ENCODE peak calls at places on chromosomes 7 and 10, in five cellular contexts. One of them, this sample, is unnamed.

GRCh38 chr7:11716185-11716584 is 115.8 kb downstream of the THSD7A start:
- DNase-seq in A673: peak; percentile 14
- DNase-seq in hypothalamus: no peak
- DNase-seq in stimulated activated CD4-positive, alpha-beta T cell treated with anti-CD3 and anti-CD28 coated beads, Interleukin-2, amount 100 ng/mL, for 48 hours: no peak
- DNase-seq in occipital lobe: no peak
- DNase-seq in this sample: no peak

GRCh38 chr10:53140516-53140915 is 367.9 kb upstream of the MBL2 start:
- DNase-seq in A673: no peak
- DNase-seq in hypothalamus: no peak
- DNase-seq in stimulated activated CD4-positive, alpha-beta T cell treated with anti-CD3 and anti-CD28 coated beads, Interleukin-2, amount 100 ng/mL, for 48 hours: no peak
- DNase-seq in occipital lobe: no peak
- DNase-seq in this sample: no peak

GRCh38 chr7:5255832-5256231 is 26.9 kb upstream of the SLC29A4 start:
- DNase-seq in A673: no peak
- DNase-seq in hypothalamus: no peak
- DNase-seq in stimulated activated CD4-positive, alpha-beta T cell treated with anti-CD3 and anti-CD28 coated beads, Interleukin-2, amount 100 ng/mL, for 48 hours: no peak
- DNase-seq in occipital lobe: no peak
- DNase-seq in this sample: no peak

GRCh38 chr7:139713061-139713460 is 64.7 kb downstream of the HIPK2 start:
- DNase-seq in A673: no peak
- DNase-seq in hypothalamus: no peak
- DNase-seq in stimulated activated CD4-positive, alpha-beta T cell treated with anti-CD3 and anti-CD28 coated beads, Interleukin-2, amount 100 ng/mL, for 48 hours: no peak
- DNase-seq in occipital lobe: no peak
- DNase-seq in this sample: no peak

GRCh38 chr7:55641273-55641691 is 69.0 kb upstream of the VOPP1 start:
- DNase-seq in A673: peak; percentile 89
- DNase-seq in hypothalamus: no peak
- DNase-seq in stimulated activated CD4-positive, alpha-beta T cell treated with anti-CD3 and anti-CD28 coated beads, Interleukin-2, amount 100 ng/mL, for 48 hours: peak; percentile 6
- DNase-seq in occipital lobe: peak; percentile 4
- DNase-seq in this sample: peak; percentile 32

GRCh38 chr7:4739528-4739992 is 35.9 kb upstream of the AP5Z1 start:
- DNase-seq in A673: peak; percentile 84
- DNase-seq in hypothalamus: no peak
- DNase-seq in stimulated activated CD4-positive, alpha-beta T cell treated with anti-CD3 and anti-CD28 coated beads, Interleukin-2, amount 100 ng/mL, for 48 hours: no peak
- DNase-seq in occipital lobe: no peak
- DNase-seq in this sample: no peak

GRCh38 chr10:20455774-20456173 is 441.3 kb downstream of the NEBL start:
- DNase-seq in A673: no peak
- DNase-seq in hypothalamus: no peak
- DNase-seq in stimulated activated CD4-positive, alpha-beta T cell treated with anti-CD3 and anti-CD28 coated beads, Interleukin-2, amount 100 ng/mL, for 48 hours: no peak
- DNase-seq in occipital lobe: no peak
- DNase-seq in this sample: no peak

GRCh38 chr7:1914321-1914720 is 244.2 kb downstream of the ELFN1 start:
- DNase-seq in A673: no peak
- DNase-seq in hypothalamus: no peak
- DNase-seq in stimulated activated CD4-positive, alpha-beta T cell treated with anti-CD3 and anti-CD28 coated beads, Interleukin-2, amount 100 ng/mL, for 48 hours: no peak
- DNase-seq in occipital lobe: no peak
- DNase-seq in this sample: no peak

GRCh38 chr7:106462365-106462859 is 177.6 kb upstream of the NAMPT start:
- DNase-seq in A673: peak; percentile 54
- DNase-seq in hypothalamus: no peak
- DNase-seq in stimulated activated CD4-positive, alpha-beta T cell treated with anti-CD3 and anti-CD28 coated beads, Interleukin-2, amount 100 ng/mL, for 48 hours: no peak
- DNase-seq in occipital lobe: no peak
- DNase-seq in this sample: no peak

GRCh38 chr10:5854178-5854570 is 35.5 kb downstream of the ANKRD16 start:
- DNase-seq in A673: no peak
- DNase-seq in hypothalamus: no peak
- DNase-seq in stimulated activated CD4-positive, alpha-beta T cell treated with anti-CD3 and anti-CD28 coated beads, Interleukin-2, amount 100 ng/mL, for 48 hours: no peak
- DNase-seq in occipital lobe: no peak
- DNase-seq in this sample: no peak

GRCh38 chr10:124543971-124544370 is 82.3 kb downstream of the LHPP start:
- DNase-seq in A673: no peak
- DNase-seq in hypothalamus: no peak
- DNase-seq in stimulated activated CD4-positive, alpha-beta T cell treated with anti-CD3 and anti-CD28 coated beads, Interleukin-2, amount 100 ng/mL, for 48 hours: no peak
- DNase-seq in occipital lobe: no peak
- DNase-seq in this sample: no peak